ENCODE peak calls at places on chromosomes 3 and 15, in six cellular contexts. R, K, T, Q, F and B are unnamed samples. For H3K4me1, the result is how much of the 10 kb centered on the place peaks cover.

GRCh38 chr3:196202516-196202970 is 8.7 kb downstream of the ZDHHC19 start:
- DNase-seq in F (no peak), R (peak), K (peak), Q (no peak), T (no peak), B (no peak)

GRCh38 chr15:70514236-70514635 is 249.1 kb downstream of the UACA start:
- DNase-seq in Q (no peak), K (no peak), R (no peak), F (no peak), T (no peak), B (no peak)

GRCh38 chr3:187669675-187670504 is at the start of gene SST:
- DNase-seq in F (peak), K (peak), T (no peak), Q (no peak), R (peak), B (no peak)

GRCh38 chr3:115321396-115321795 is 174.3 kb upstream of the ZBTB20 start:
- DNase-seq in Q (no peak), F (peak), K (no peak), T (no peak), R (no peak), B (no peak)

GRCh38 chr15:58793862-58794261 is 22.8 kb downstream of the MINDY2 start:
- DNase-seq in Q (no peak), R (peak), K (peak), F (no peak), T (no peak), B (peak)

GRCh38 chr3:176971613-176972174 is 225.6 kb downstream of the TBL1XR1 start:
- DNase-seq in K (no peak), Q (no peak), T (no peak), F (no peak), R (no peak), B (no peak)

GRCh38 chr3:169218314-169218983 is 445.1 kb downstream of the MECOM start:
- DNase-seq in T (no peak), Q (peak), F (peak), K (peak), R (peak), B (peak)

GRCh38 chr3:187807086-187807862 is 62.0 kb upstream of the BCL6 start:
- DNase-seq in T (no peak), K (no peak), R (no peak), F (no peak), Q (no peak), B (no peak)

GRCh38 chr15:62528505-62528904 is 363.4 kb upstream of the C2CD4B start:
- DNase-seq in F (no peak), R (peak), T (no peak), K (no peak), Q (no peak), B (no peak)

GRCh38 chr15:58568157-58568571 is 136.4 kb downstream of the LIPC start:
- DNase-seq in T (no peak), K (no peak), Q (no peak), R (no peak), F (peak), B (no peak)

GRCh38 chr3:141412087-141412935 is 44.0 kb downstream of the ZBTB38 start:
- DNase-seq in R (peak), K (peak), Q (no peak), F (peak), T (no peak), B (peak)

GRCh38 chr3:43489918-43490317 is 131.9 kb downstream of the ANO10 start:
- DNase-seq in Q (no peak), T (no peak), K (no peak), F (peak), R (no peak), B (no peak)

GRCh38 chr3:69739204-69740102 is at the start of gene MITF:
- DNase-seq in T (peak), K (peak), Q (peak), F (peak), R (peak), B (peak)

GRCh38 chr3:190305406-190305805 is 16.8 kb downstream of the CLDN1 start:
- DNase-seq in F (peak), T (no peak), Q (no peak), R (no peak), K (no peak), B (no peak)

GRCh38 chr15:94282269-94283250 is 51.2 kb downstream of the MCTP2 start:
- DNase-seq in Q (no peak), K (no peak), R (no peak), F (no peak), T (no peak), B (no peak)

GRCh38 chr15:52528465-52529288 is at the start of gene MYO5A:
- DNase-seq in R (peak), F (peak), T (peak), Q (peak), K (peak), B (peak)

GRCh38 chr3:123524987-123525386 is 59.9 kb downstream of the HACD2 start:
- DNase-seq in R (no peak), K (peak), Q (no peak), T (no peak), F (no peak), B (no peak)

GRCh38 chr3:111173328-111173900 is 101.8 kb downstream of the NECTIN3 start:
- DNase-seq in R (peak), F (no peak), K (no peak), Q (no peak), T (no peak), B (no peak)

GRCh38 chr3:21718161-21718765 is 32.7 kb downstream of the ZNF385D start:
- DNase-seq in K (no peak), R (no peak), F (no peak), T (no peak), Q (no peak), B (no peak)

GRCh38 chr3:71504250-71505036 is 79.1 kb downstream of the FOXP1 start:
- DNase-seq in K (no peak), R (no peak), Q (peak), F (peak), T (no peak), B (no peak)

GRCh38 chr3:42651248-42652091 is 2.0 kb upstream of the ZBTB47 start:
- DNase-seq in K (no peak), R (no peak), Q (no peak), T (no peak), F (no peak), B (no peak)

GRCh38 chr15:93917181-93917580 is 314.2 kb upstream of the MCTP2 start:
- DNase-seq in K (no peak), R (peak), F (no peak), Q (no peak), T (no peak), B (no peak)

GRCh38 chr3:113532698-113533533 is 561 bp downstream of the SIDT1 start:
- DNase-seq in K (no peak), R (peak), T (no peak), F (peak), Q (no peak), B (peak)

GRCh38 chr15:22945071-22945470 is 35.1 kb downstream of the CYFIP1 start:
- DNase-seq in R (no peak), T (no peak), F (no peak), K (no peak), Q (no peak), B (no peak)

GRCh38 chr15:91142097-91142744 is 42.2 kb downstream of the SV2B start:
- DNase-seq in Q (no peak), T (no peak), F (peak), R (peak), K (peak), B (no peak)

GRCh38 chr3:4949659-4950058 is 29.6 kb upstream of the BHLHE40 start:
- DNase-seq in K (no peak), Q (no peak), T (no peak), F (no peak), R (no peak), B (no peak)

GRCh38 chr3:120489421-120489820 is 38.6 kb upstream of the FSTL1 start:
- DNase-seq in R (no peak), F (no peak), K (no peak), Q (no peak), T (no peak), B (no peak)

GRCh38 chr15:68773036-68773435 is 47.7 kb downstream of the ANP32A start:
- DNase-seq in K (no peak), R (no peak), Q (no peak), F (no peak), T (no peak), B (no peak)

GRCh38 chr3:120284702-120285507 is at the start of gene GPR156:
- DNase-seq in T (no peak), Q (no peak), F (no peak), K (no peak), R (peak), B (no peak)

GRCh38 chr3:12799525-12800440 is 3.3 kb downstream of the CAND2 start:
- DNase-seq in Q (no peak), F (no peak), R (no peak), T (no peak), K (no peak), B (no peak)

GRCh38 chr15:44811347-44811746 is 75.0 kb downstream of the TRIM69 start:
- DNase-seq in F (no peak), K (peak), R (no peak), T (no peak), Q (peak), B (no peak)

GRCh38 chr15:96585634-96586386 is 255.3 kb downstream of the NR2F2 start:
- DNase-seq in Q (no peak), R (peak), T (no peak), F (peak), K (no peak), B (no peak)

GRCh38 chr15:48360841-48361240 is 29.6 kb downstream of the DUT start:
- DNase-seq in Q (peak), K (no peak), R (peak), T (no peak), F (no peak), B (no peak)

GRCh38 chr3:150324825-150325224 is 83.3 kb upstream of the TSC22D2 start:
- DNase-seq in T (no peak), Q (no peak), R (no peak), K (no peak), F (no peak), B (no peak)

GRCh38 chr15:74995779-74996765 is 709 bp downstream of the SCAMP5 start:
- DNase-seq in F (no peak), Q (no peak), K (peak), R (peak), T (no peak), B (no peak)

GRCh38 chr3:139119331-139120025 is 74.8 kb upstream of the PRR23C start:
- DNase-seq in T (no peak), F (no peak), K (no peak), R (no peak), Q (no peak), B (no peak)

GRCh38 chr3:5197470-5198312 is 10.2 kb downstream of the EDEM1 start:
- DNase-seq in Q (no peak), K (no peak), T (no peak), F (no peak), R (peak), B (no peak)

GRCh38 chr3:175977968-175978752 is 1119.0 kb downstream of the NAALADL2 start:
- DNase-seq in F (no peak), T (no peak), Q (no peak), R (no peak), K (no peak), B (no peak)

GRCh38 chr15:58554758-58555157 is 123.0 kb downstream of the LIPC start:
- DNase-seq in Q (no peak), T (no peak), K (no peak), R (no peak), F (no peak), B (no peak)

GRCh38 chr15:59191855-59192237 is 14.8 kb upstream of the LDHAL6B start:
- DNase-seq in K (no peak), R (no peak), T (no peak), F (peak), Q (peak), B (no peak)

GRCh38 chr3:127226946-127227842 is 34.3 kb downstream of the PRR23E start:
- DNase-seq in F (no peak), R (peak), Q (peak), T (no peak), K (peak), B (no peak)
- H3K4me3 ChIP-seq in F (no peak), R (no peak), Q (peak), T (no peak), K (peak), B (no peak)

GRCh38 chr3:52265387-52265786 is 13.1 kb downstream of the WDR82 start:
- DNase-seq in R (no peak), T (no peak), K (no peak), F (no peak), Q (no peak), B (no peak)
- H3K4me1 ChIP-seq in R (under half), T (under half), K (under half), F (under half), Q (under half), B (under half)

DNA sequence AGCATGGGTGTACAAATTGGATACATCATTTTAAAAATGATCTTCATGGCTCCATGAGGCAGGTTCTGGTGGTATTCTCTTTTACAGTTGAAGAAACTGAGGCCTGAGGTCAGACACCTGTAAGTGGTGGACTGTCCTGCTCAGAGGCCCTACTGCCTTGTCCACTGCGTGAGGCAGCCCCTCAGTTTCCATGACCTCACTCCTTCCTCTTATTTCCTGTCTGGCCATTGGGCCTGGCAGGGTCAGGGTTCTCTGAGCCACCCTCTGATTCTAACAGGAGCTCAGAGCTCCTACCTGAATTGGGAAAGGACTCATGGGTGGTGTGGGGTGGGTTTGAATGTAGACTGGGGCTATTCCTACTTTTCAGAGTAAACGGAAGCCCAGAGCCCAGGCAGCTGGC is 17.5 kb downstream of the PLEKHO2 start:
- DNase-seq in K (no peak), T (no peak), Q (no peak), R (no peak), F (no peak), B (no peak)
- TF ChIP-seq POLR2AphosphoS5 in K (no peak), T (no peak), Q (no peak), R (no peak), F (no peak), B (no peak)

DNA sequence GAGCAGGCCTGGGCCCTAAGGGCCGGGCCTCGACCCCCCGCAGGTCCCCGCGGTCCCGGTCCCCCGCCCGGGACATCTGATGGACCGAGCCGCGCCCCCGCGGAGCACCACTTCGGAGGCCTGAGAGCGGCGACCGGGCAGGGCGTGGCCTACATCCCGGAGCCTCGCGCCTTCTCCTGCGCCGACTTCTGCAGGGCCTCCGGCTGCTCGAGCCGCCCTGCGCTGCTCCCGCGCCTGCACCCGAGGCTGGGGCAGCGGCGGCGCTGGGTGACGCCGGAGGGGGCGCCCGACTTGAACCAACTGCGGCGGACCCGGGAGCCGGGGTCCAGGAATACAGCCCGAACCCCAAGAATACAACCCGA is 14.9 kb upstream of the GP9 start:
- DNase-seq in T (no peak), K (no peak), Q (no peak), R (peak), F (no peak), B (no peak)
- H3K4me3 ChIP-seq in T (peak), K (no peak), Q (no peak), R (peak), F (peak), B (peak)

GRCh38 chr3:73037369-73037699 is 24.1 kb upstream of the EBLN2 start:
- DNase-seq in F (peak), Q (no peak), T (no peak), R (peak), K (peak), B (no peak)

GRCh38 chr3:73043414-73043813 is 18.0 kb upstream of the EBLN2 start:
- DNase-seq in K (no peak), R (no peak), F (no peak), Q (no peak), T (no peak), B (no peak)

GRCh38 chr3:73046195-73046594 is 15.3 kb upstream of the EBLN2 start:
- DNase-seq in F (no peak), T (no peak), K (peak), Q (no peak), R (peak), B (no peak)

GRCh38 chr3:73045391-73045790 is 16.1 kb upstream of the EBLN2 start:
- DNase-seq in F (no peak), R (no peak), T (no peak), K (no peak), Q (no peak), B (no peak)

GRCh38 chr3:73041537-73041936 is 19.9 kb upstream of the EBLN2 start:
- DNase-seq in F (no peak), T (no peak), R (no peak), K (no peak), Q (no peak), B (no peak)
- H3K4me1 ChIP-seq in F (under half), T (under half), R (half or more), K (half or more), Q (under half), B (under half)